ENCODE peak calls at places on chromosomes 1 and 21, in seven cellular contexts. One of them, this sample, is unnamed.

GRCh38 chr1:224922404-224923164 is 6.9 kb upstream of the DNAH14 start:
- DNase-seq in choroid plexus epithelial cell: peak; percentile 53
- DNase-seq in AG09319: peak; percentile 3
- DNase-seq in WTC11: no peak
- DNase-seq in cardiac muscle cell: peak; percentile 50
- DNase-seq in AG10803: peak; percentile 37
- DNase-seq in HCT116: peak; percentile 31
- DNase-seq in this sample: peak; percentile 7

GRCh38 chr1:67688526-67689219 is 3.7 kb downstream of the GADD45A start:
- DNase-seq in WTC11: no peak
- DNase-seq in cardiac muscle cell: no peak
- DNase-seq in AG10803: no peak
- DNase-seq in AG09319: no peak
- DNase-seq in choroid plexus epithelial cell: no peak
- DNase-seq in HCT116: no peak
- DNase-seq in this sample: peak; percentile 12

GRCh38 chr1:9889411-9889810 is 20.7 kb downstream of the CTNNBIP1 start:
- DNase-seq in choroid plexus epithelial cell: no peak
- DNase-seq in WTC11: no peak
- DNase-seq in HCT116: no peak
- DNase-seq in AG09319: no peak
- DNase-seq in cardiac muscle cell: no peak
- DNase-seq in AG10803: no peak
- DNase-seq in this sample: no peak

GRCh38 chr1:23530089-23530749 is 814 bp downstream of the E2F2 start:
- DNase-seq in WTC11: no peak
- DNase-seq in cardiac muscle cell: no peak
- DNase-seq in AG10803: no peak
- DNase-seq in AG09319: no peak
- DNase-seq in choroid plexus epithelial cell: no peak
- DNase-seq in HCT116: no peak
- DNase-seq in this sample: no peak

GRCh38 chr1:241660424-241660972 is 8.4 kb downstream of the WDR64 start:
- DNase-seq in WTC11: no peak
- DNase-seq in cardiac muscle cell: no peak
- DNase-seq in HCT116: no peak
- DNase-seq in choroid plexus epithelial cell: no peak
- DNase-seq in AG09319: no peak
- DNase-seq in AG10803: no peak
- DNase-seq in this sample: no peak

GRCh38 chr1:148354284-148354869 is 128.7 kb downstream of the PPIAL4G start:
- DNase-seq in cardiac muscle cell: no peak
- DNase-seq in choroid plexus epithelial cell: no peak
- DNase-seq in AG09319: no peak
- DNase-seq in WTC11: peak; percentile 29
- DNase-seq in AG10803: no peak
- DNase-seq in HCT116: no peak
- DNase-seq in this sample: no peak

GRCh38 chr1:116769561-116769977 is 15.3 kb downstream of the CD2 start:
- DNase-seq in AG10803: peak; percentile 42
- DNase-seq in cardiac muscle cell: peak; percentile 46
- DNase-seq in AG09319: no peak
- DNase-seq in WTC11: no peak
- DNase-seq in choroid plexus epithelial cell: peak; percentile 28
- DNase-seq in HCT116: no peak
- DNase-seq in this sample: no peak

GRCh38 chr1:36650200-36651065 is 167.7 kb upstream of the CSF3R start:
- DNase-seq in AG10803: peak; percentile 36
- DNase-seq in WTC11: peak; percentile 89
- DNase-seq in choroid plexus epithelial cell: peak; percentile 73
- DNase-seq in cardiac muscle cell: peak; percentile 59
- DNase-seq in AG09319: peak; percentile 4
- DNase-seq in HCT116: peak; percentile 60
- DNase-seq in this sample: peak; percentile 81

GRCh38 chr1:226110249-226111108 is 48.0 kb downstream of the H3-3A start:
- DNase-seq in choroid plexus epithelial cell: peak; percentile 63
- DNase-seq in WTC11: peak; percentile 55
- DNase-seq in AG09319: peak; percentile 22
- DNase-seq in HCT116: no peak
- DNase-seq in cardiac muscle cell: peak; percentile 69
- DNase-seq in AG10803: peak; percentile 38
- DNase-seq in this sample: peak; percentile 61

GRCh38 chr21:34881421-34881820 is 167.7 kb downstream of the RUNX1 start:
- DNase-seq in HCT116: no peak
- DNase-seq in AG09319: no peak
- DNase-seq in choroid plexus epithelial cell: peak; percentile 89
- DNase-seq in AG10803: peak; percentile 68
- DNase-seq in WTC11: no peak
- DNase-seq in cardiac muscle cell: peak; percentile 61
- DNase-seq in this sample: no peak

GRCh38 chr21:20618878-20619277 is 379.3 kb upstream of the NCAM2 start:
- DNase-seq in choroid plexus epithelial cell: peak; percentile 10
- DNase-seq in HCT116: no peak
- DNase-seq in AG09319: no peak
- DNase-seq in WTC11: no peak
- DNase-seq in cardiac muscle cell: no peak
- DNase-seq in AG10803: no peak
- DNase-seq in this sample: no peak

GRCh38 chr1:226029093-226029496 is 30.0 kb upstream of the SDE2 start:
- DNase-seq in AG10803: no peak
- DNase-seq in cardiac muscle cell: no peak
- DNase-seq in choroid plexus epithelial cell: no peak
- DNase-seq in AG09319: no peak
- DNase-seq in HCT116: no peak
- DNase-seq in WTC11: no peak
- DNase-seq in this sample: no peak

GRCh38 chr1:24117722-24118409 is 5.9 kb upstream of the MYOM3 start:
- DNase-seq in HCT116: peak; percentile 10
- DNase-seq in AG09319: no peak
- DNase-seq in WTC11: no peak
- DNase-seq in AG10803: peak; percentile 33
- DNase-seq in cardiac muscle cell: no peak
- DNase-seq in choroid plexus epithelial cell: peak; percentile 56
- DNase-seq in this sample: no peak

GRCh38 chr21:42125571-42126544 is 54.7 kb downstream of the UMODL1 start:
- DNase-seq in WTC11: peak; percentile 29
- DNase-seq in HCT116: no peak
- DNase-seq in AG09319: no peak
- DNase-seq in AG10803: peak; percentile 69
- DNase-seq in cardiac muscle cell: peak; percentile 47
- DNase-seq in choroid plexus epithelial cell: peak; percentile 56
- DNase-seq in this sample: no peak

GRCh38 chr1:64308856-64309255 is 105.4 kb downstream of the UBE2U start:
- DNase-seq in cardiac muscle cell: no peak
- DNase-seq in AG09319: no peak
- DNase-seq in AG10803: no peak
- DNase-seq in choroid plexus epithelial cell: no peak
- DNase-seq in HCT116: no peak
- DNase-seq in WTC11: no peak
- DNase-seq in this sample: peak; percentile 12

GRCh38 chr1:48462716-48463285 is 9.2 kb downstream of the SPATA6 start:
- DNase-seq in choroid plexus epithelial cell: peak; percentile 26
- DNase-seq in AG10803: no peak
- DNase-seq in cardiac muscle cell: peak; percentile 3
- DNase-seq in HCT116: no peak
- DNase-seq in WTC11: no peak
- DNase-seq in AG09319: no peak
- DNase-seq in this sample: no peak

GRCh38 chr1:218991089-218991488 is 182.6 kb upstream of the LYPLAL1 start:
- DNase-seq in choroid plexus epithelial cell: no peak
- DNase-seq in AG10803: no peak
- DNase-seq in HCT116: no peak
- DNase-seq in cardiac muscle cell: no peak
- DNase-seq in AG09319: peak; percentile 61
- DNase-seq in WTC11: no peak
- DNase-seq in this sample: no peak

GRCh38 chr1:218994615-218995014 is 179.1 kb upstream of the LYPLAL1 start:
- DNase-seq in HCT116: no peak
- DNase-seq in WTC11: no peak
- DNase-seq in choroid plexus epithelial cell: no peak
- DNase-seq in AG09319: no peak
- DNase-seq in cardiac muscle cell: no peak
- DNase-seq in AG10803: no peak
- DNase-seq in this sample: no peak

GRCh38 chr1:219000606-219001005 is 173.1 kb upstream of the LYPLAL1 start:
- DNase-seq in HCT116: no peak
- DNase-seq in AG09319: no peak
- DNase-seq in AG10803: no peak
- DNase-seq in WTC11: no peak
- DNase-seq in choroid plexus epithelial cell: peak; percentile 30
- DNase-seq in cardiac muscle cell: no peak
- DNase-seq in this sample: no peak

GRCh38 chr1:219000005-219000404 is 173.7 kb upstream of the LYPLAL1 start:
- DNase-seq in WTC11: no peak
- DNase-seq in AG10803: no peak
- DNase-seq in choroid plexus epithelial cell: no peak
- DNase-seq in cardiac muscle cell: no peak
- DNase-seq in AG09319: no peak
- DNase-seq in HCT116: no peak
- DNase-seq in this sample: no peak

GRCh38 chr1:218996362-218996761 is 177.3 kb upstream of the LYPLAL1 start:
- DNase-seq in cardiac muscle cell: no peak
- DNase-seq in AG10803: no peak
- DNase-seq in HCT116: no peak
- DNase-seq in choroid plexus epithelial cell: peak; percentile 23
- DNase-seq in AG09319: no peak
- DNase-seq in WTC11: no peak
- DNase-seq in this sample: no peak
- TF ChIP-seq CTCF in cardiac muscle cell: peak; percentile 23
- TF ChIP-seq CTCF in AG10803: no peak
- TF ChIP-seq CTCF in HCT116: peak; percentile 31
- TF ChIP-seq CTCF in choroid plexus epithelial cell: peak; percentile 38
- TF ChIP-seq CTCF in AG09319: no peak
- TF ChIP-seq CTCF in WTC11: no peak
- TF ChIP-seq CTCF in this sample: peak; percentile 21

GRCh38 chr1:21939650-21940374 is 2.7 kb upstream of the HSPG2 start:
- DNase-seq in AG09319: peak; percentile 85
- DNase-seq in WTC11: no peak
- DNase-seq in HCT116: peak; percentile 78
- DNase-seq in cardiac muscle cell: peak; percentile 94
- DNase-seq in AG10803: peak; percentile 97
- DNase-seq in choroid plexus epithelial cell: peak; percentile 93
- DNase-seq in this sample: no peak
- TF ChIP-seq CTCF in AG09319: peak; percentile 55
- TF ChIP-seq CTCF in WTC11: no peak
- TF ChIP-seq CTCF in HCT116: peak; percentile 54
- TF ChIP-seq CTCF in cardiac muscle cell: peak; percentile 50
- TF ChIP-seq CTCF in AG10803: peak; percentile 60
- TF ChIP-seq CTCF in choroid plexus epithelial cell: peak; percentile 66
- TF ChIP-seq CTCF in this sample: no peak

GRCh38 chr1:31678681-31679080 is 25.1 kb downstream of the COL16A1 start:
- DNase-seq in AG10803: no peak
- DNase-seq in WTC11: no peak
- DNase-seq in cardiac muscle cell: no peak
- DNase-seq in choroid plexus epithelial cell: no peak
- DNase-seq in AG09319: no peak
- DNase-seq in HCT116: no peak
- DNase-seq in this sample: no peak

GRCh38 chr1:31677949-31678348 is 25.9 kb downstream of the COL16A1 start:
- DNase-seq in choroid plexus epithelial cell: no peak
- DNase-seq in AG09319: no peak
- DNase-seq in cardiac muscle cell: no peak
- DNase-seq in WTC11: no peak
- DNase-seq in AG10803: no peak
- DNase-seq in HCT116: no peak
- DNase-seq in this sample: no peak

GRCh38 chr1:31681421-31681820 is 22.4 kb downstream of the COL16A1 start:
- DNase-seq in AG10803: no peak
- DNase-seq in cardiac muscle cell: peak; percentile 27
- DNase-seq in HCT116: no peak
- DNase-seq in WTC11: no peak
- DNase-seq in choroid plexus epithelial cell: no peak
- DNase-seq in AG09319: no peak
- DNase-seq in this sample: no peak

GRCh38 chr1:31679091-31679490 is 24.7 kb downstream of the COL16A1 start:
- DNase-seq in WTC11: no peak
- DNase-seq in cardiac muscle cell: peak; percentile 25
- DNase-seq in AG10803: peak; percentile 53
- DNase-seq in choroid plexus epithelial cell: no peak
- DNase-seq in HCT116: no peak
- DNase-seq in AG09319: no peak
- DNase-seq in this sample: no peak

DNA sequence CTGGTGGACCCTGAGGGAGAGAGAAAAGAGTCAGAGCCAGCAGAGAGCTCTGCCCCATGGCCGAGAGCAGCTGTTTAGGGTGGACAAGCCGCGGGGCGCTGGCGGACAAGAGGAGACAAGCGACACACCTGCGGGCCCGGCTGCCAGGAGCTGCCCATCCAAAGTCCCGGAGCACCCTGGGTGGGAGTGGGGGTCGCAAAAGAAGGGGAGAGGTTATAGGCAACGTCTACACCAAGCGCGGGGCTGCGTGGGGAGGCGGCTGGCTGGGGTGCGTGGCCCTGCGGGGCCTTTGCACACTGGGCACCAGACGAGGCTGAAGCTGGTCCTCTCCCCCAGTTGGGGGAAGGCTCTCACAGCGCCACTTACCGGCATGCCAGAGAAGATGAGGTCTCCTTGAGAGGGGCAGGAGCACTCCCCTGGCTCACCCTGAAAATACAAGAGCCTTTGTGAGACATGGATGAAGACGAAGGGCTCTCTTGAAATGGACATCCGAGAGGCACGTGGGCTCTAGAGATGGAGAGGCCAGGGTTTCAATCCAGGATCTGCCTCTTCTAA is 24.1 kb downstream of the COL16A1 start:
- DNase-seq in HCT116: no peak
- DNase-seq in cardiac muscle cell: no peak
- DNase-seq in WTC11: no peak
- DNase-seq in AG09319: no peak
- DNase-seq in AG10803: no peak
- DNase-seq in choroid plexus epithelial cell: no peak
- DNase-seq in this sample: no peak
- TF ChIP-seq CTCF in HCT116: no peak
- TF ChIP-seq CTCF in cardiac muscle cell: no peak
- TF ChIP-seq CTCF in WTC11: no peak
- TF ChIP-seq CTCF in AG09319: no peak
- TF ChIP-seq CTCF in AG10803: no peak
- TF ChIP-seq CTCF in choroid plexus epithelial cell: no peak
- TF ChIP-seq CTCF in this sample: no peak

GRCh38 chr1:19313636-19313959 is 1.5 kb downstream of the SLC66A1 start:
- DNase-seq in HCT116: no peak
- DNase-seq in cardiac muscle cell: no peak
- DNase-seq in WTC11: no peak
- DNase-seq in AG10803: no peak
- DNase-seq in AG09319: no peak
- DNase-seq in choroid plexus epithelial cell: no peak
- DNase-seq in this sample: no peak

GRCh38 chr1:19312782-19313635 is 883 bp downstream of the SLC66A1 start:
- DNase-seq in HCT116: no peak
- DNase-seq in AG10803: no peak
- DNase-seq in WTC11: no peak
- DNase-seq in AG09319: no peak
- DNase-seq in choroid plexus epithelial cell: no peak
- DNase-seq in cardiac muscle cell: no peak
- DNase-seq in this sample: no peak

GRCh38 chr1:19311503-19311930 is 427 bp downstream of the AKR7A2 start:
- DNase-seq in AG10803: no peak
- DNase-seq in cardiac muscle cell: no peak
- DNase-seq in choroid plexus epithelial cell: peak; percentile 20
- DNase-seq in WTC11: no peak
- DNase-seq in HCT116: no peak
- DNase-seq in AG09319: no peak
- DNase-seq in this sample: no peak

GRCh38 chr1:19310720-19311502 is 1.0 kb downstream of the AKR7A2 start:
- DNase-seq in AG09319: no peak
- DNase-seq in WTC11: no peak
- DNase-seq in AG10803: no peak
- DNase-seq in choroid plexus epithelial cell: peak; percentile 30
- DNase-seq in cardiac muscle cell: peak; percentile 22
- DNase-seq in HCT116: no peak
- DNase-seq in this sample: no peak

GRCh38 chr1:19311931-19312781 is at the start of the genes AKR7A2 and SLC66A1:
- DNase-seq in cardiac muscle cell: peak; percentile 96
- DNase-seq in choroid plexus epithelial cell: peak; percentile 92
- DNase-seq in AG10803: peak; percentile 89
- DNase-seq in WTC11: peak; percentile 92
- DNase-seq in AG09319: peak; percentile 76
- DNase-seq in HCT116: peak; percentile 73
- DNase-seq in this sample: peak; percentile 97
- TF ChIP-seq CTCF in cardiac muscle cell: no peak
- TF ChIP-seq CTCF in choroid plexus epithelial cell: no peak
- TF ChIP-seq CTCF in AG10803: peak; percentile 2
- TF ChIP-seq CTCF in WTC11: no peak
- TF ChIP-seq CTCF in AG09319: no peak
- TF ChIP-seq CTCF in HCT116: no peak
- TF ChIP-seq CTCF in this sample: no peak